ENCODE peak calls at places on chromosomes 11 and 22, in six cellular contexts. E, H, F, Y, O and L are unnamed samples.

GRCh38 chr11:65871811-65872548 is 620 bp downstream of the EFEMP2 start:
- DNase-seq in E (no peak), H (no peak), F (no peak), Y (no peak), O (no peak), L (no peak)

GRCh38 chr11:130477646-130478203 is 29.3 kb downstream of the ADAMTS15 start:
- DNase-seq in E (no peak), H (no peak), F (no peak), Y (no peak), O (no peak), L (no peak)

GRCh38 chr11:86524603-86525352 is 147.6 kb downstream of the ME3 start:
- DNase-seq in E (no peak), H (no peak), F (no peak), Y (no peak), O (no peak), L (no peak)

GRCh38 chr11:112610996-112611795 is 350.0 kb upstream of the NCAM1 start:
- DNase-seq in E (no peak), H (no peak), F (no peak), Y (no peak), O (no peak), L (no peak)

GRCh38 chr22:31646186-31647019 is 15.6 kb downstream of the PISD start:
- DNase-seq in E (no peak), H (no peak), F (no peak), Y (peak), O (no peak), L (no peak)

GRCh38 chr11:102451041-102451692 is 1.4 kb downstream of the TMEM123 start:
- DNase-seq in E (no peak), H (no peak), F (no peak), Y (no peak), O (no peak), L (no peak)

GRCh38 chr11:64235427-64236161 is 1.2 kb downstream of the VEGFB start:
- DNase-seq in E (no peak), H (no peak), F (no peak), Y (no peak), O (no peak), L (no peak)

GRCh38 chr11:128047026-128047425 is 540.3 kb downstream of the ETS1 start:
- DNase-seq in E (no peak), H (no peak), F (no peak), Y (no peak), O (no peak), L (no peak)